ENCODE peak calls at places on chromosomes 13 and 19, in ten cellular contexts. H, I, D, V, O, T, M, Q, U and Z are unnamed samples. For H3K4me1, the result is how much of the 10 kb centered on the place peaks cover.

GRCh38 chr13:30306762-30307193 is 573 bp downstream of the KATNAL1 start:
- DNase-seq in H (peak), D (peak), M (peak), T (peak), I (peak), U (peak), V (peak), O (peak), Q (peak), Z (peak)

GRCh38 chr19:8363803-8364771 is at the start of gene ANGPTL4:
- DNase-seq in I (peak), Q (peak), H (no peak), O (peak), D (peak), T (peak), V (no peak), U (peak), M (peak), Z (peak)

GRCh38 chr19:32662186-32662585 is 12.8 kb downstream of the ANKRD27 start:
- DNase-seq in V (no peak), Q (peak), H (no peak), O (no peak), D (peak), M (peak), U (no peak), T (no peak), I (peak), Z (peak)

GRCh38 chr13:99208845-99209527 is 8.3 kb downstream of the UBAC2 start:
- DNase-seq in Q (no peak), T (no peak), D (no peak), U (no peak), V (no peak), I (no peak), M (no peak), H (no peak), O (no peak), Z (no peak)

GRCh38 chr19:28864577-28865042 is 348.3 kb downstream of the UQCRFS1 start:
- DNase-seq in V (no peak), H (no peak), Q (no peak), M (peak), I (no peak), D (no peak), U (no peak), O (no peak), T (no peak), Z (no peak)

GRCh38 chr13:98349731-98350305 is 172.7 kb upstream of the RNF113B start:
- DNase-seq in D (no peak), V (no peak), H (peak), O (no peak), U (peak), Q (no peak), I (no peak), M (no peak), T (no peak), Z (no peak)

GRCh38 chr19:13670846-13671245 is 93.5 kb upstream of the MRI1 start:
- DNase-seq in M (no peak), D (no peak), U (no peak), V (no peak), I (no peak), Q (no peak), H (no peak), T (no peak), O (no peak), Z (no peak)

GRCh38 chr13:26247608-26248007 is 6.3 kb upstream of the CDK8 start:
- DNase-seq in O (no peak), I (no peak), M (peak), H (no peak), U (no peak), V (no peak), Q (no peak), D (peak), T (no peak), Z (no peak)

GRCh38 chr13:110097013-110097412 is 209.9 kb downstream of the COL4A1 start:
- DNase-seq in T (no peak), Q (no peak), H (no peak), D (no peak), M (peak), V (no peak), O (no peak), I (no peak), U (no peak), Z (no peak)

GRCh38 chr19:45494261-45494916 is 2.5 kb downstream of the RTN2 start:
- DNase-seq in V (no peak), I (no peak), T (no peak), U (no peak), D (no peak), H (no peak), O (no peak), Q (no peak), M (no peak), Z (no peak)

GRCh38 chr13:109706015-109706715 is 80.2 kb downstream of the IRS2 start:
- DNase-seq in I (no peak), M (no peak), D (no peak), Q (no peak), O (no peak), V (no peak), U (no peak), H (no peak), T (no peak), Z (no peak)

GRCh38 chr19:18733196-18733647 is 49.7 kb downstream of the CRTC1 start:
- DNase-seq in Q (peak), I (no peak), H (no peak), V (no peak), T (no peak), U (no peak), M (peak), D (peak), O (no peak), Z (peak)
- H3K27ac ChIP-seq in Q (peak), I (no peak), H (no peak), V (no peak), T (no peak), U (no peak), M (peak), D (no peak), O (no peak), Z (no peak)

DNA sequence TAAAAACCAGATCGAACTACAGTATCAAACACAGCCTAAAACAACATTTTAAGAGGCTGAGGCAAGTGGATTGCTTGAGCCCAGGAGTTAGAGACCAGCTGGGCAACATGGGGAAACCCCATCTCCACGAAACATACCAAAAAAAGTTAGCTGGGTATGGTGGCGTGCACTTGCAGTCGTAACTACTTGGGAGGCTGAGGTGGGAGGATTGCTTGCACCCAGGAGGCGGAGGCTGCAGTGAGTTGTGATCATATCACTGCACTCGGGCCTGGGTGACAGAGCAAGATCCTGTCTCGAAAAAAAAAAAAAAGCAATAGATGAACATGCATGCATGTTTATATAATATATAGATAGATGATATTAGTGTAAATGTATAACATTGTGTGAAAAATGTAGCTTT is 5.2 kb upstream of the MRPS31 start:
- DNase-seq in T (no peak), O (no peak), M (no peak), U (no peak), H (no peak), I (no peak), D (no peak), Q (no peak), V (no peak), Z (no peak)
- H2AFZ ChIP-seq in T (peak), O (no peak), M (no peak), U (no peak), H (peak), I (no peak), D (no peak), Q (no peak), V (peak), Z (no peak)

DNA sequence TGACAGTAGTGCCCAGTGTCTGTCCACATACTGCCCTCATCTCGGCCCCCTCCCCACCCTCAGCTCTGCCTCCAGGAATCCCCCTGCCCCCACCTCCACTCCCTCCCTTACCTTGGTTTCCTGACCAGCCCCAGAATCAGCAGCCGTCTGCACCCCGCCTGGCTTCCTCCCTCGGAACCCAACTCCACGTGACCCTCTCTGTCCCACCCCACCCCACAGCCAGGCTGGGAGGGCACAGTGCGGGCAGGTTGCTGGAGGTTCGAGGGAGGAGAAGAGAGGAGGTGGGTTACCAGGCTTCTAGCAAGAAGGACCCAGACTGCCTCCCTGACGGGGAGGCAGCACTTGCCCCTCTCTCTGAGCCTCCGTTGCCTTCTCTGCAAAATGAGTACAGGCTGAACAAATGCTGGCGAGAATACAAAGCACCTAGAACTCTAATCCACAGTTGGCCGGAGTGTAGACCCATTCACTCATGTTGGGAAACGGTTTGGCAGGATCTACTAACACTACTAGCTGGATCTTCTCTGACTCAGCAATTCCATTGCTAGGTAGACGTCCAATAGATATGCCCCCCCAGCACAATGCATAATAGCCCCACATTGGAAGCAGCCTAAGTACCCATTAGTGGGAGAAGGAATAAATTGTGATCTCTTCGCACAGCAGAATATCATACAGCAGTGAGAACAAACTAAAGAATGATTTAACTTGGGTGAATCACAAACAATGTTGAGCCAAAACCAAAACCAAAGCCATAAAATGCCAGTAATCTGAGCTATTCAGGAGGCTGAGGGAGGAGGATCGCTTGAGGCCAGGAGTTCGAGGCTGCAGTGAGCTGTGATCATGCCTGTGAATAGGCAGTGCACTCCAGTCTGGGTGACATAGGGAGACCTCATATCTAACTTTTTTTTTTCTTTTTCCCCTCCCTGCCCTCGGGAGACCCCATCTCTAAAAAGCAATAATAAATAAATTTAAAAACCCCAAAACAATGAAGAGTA is at the start of gene RASAL3:
- DNase-seq in M (no peak), U (peak), H (peak), O (no peak), Q (no peak), D (no peak), T (no peak), I (no peak), V (peak), Z (peak)
- H3K4me1 ChIP-seq in M (under half), U (under half), H (under half), O (under half), Q (under half), D (under half), T (under half), I (under half), V (under half), Z (under half)

GRCh38 chr19:38720559-38721236 is 23.6 kb downstream of the CAPN12 start:
- DNase-seq in Q (no peak), M (no peak), V (no peak), I (no peak), D (no peak), T (no peak), O (no peak), U (no peak), H (no peak), Z (no peak)
- H3K27ac ChIP-seq in Q (no peak), M (no peak), V (no peak), I (no peak), D (peak), T (peak), O (peak), U (peak), H (no peak), Z (peak)

GRCh38 chr19:54995561-54995960 is 29.4 kb downstream of the NLRP2 start:
- DNase-seq in H (no peak), M (no peak), D (no peak), O (no peak), T (no peak), I (no peak), U (no peak), Q (no peak), V (no peak), Z (no peak)
- H2AFZ ChIP-seq in H (no peak), M (no peak), D (no peak), O (no peak), T (no peak), I (no peak), U (no peak), Q (no peak), V (no peak), Z (no peak)

GRCh38 chr13:33193428-33193974 is 92.1 kb downstream of the STARD13 start:
- DNase-seq in V (no peak), O (peak), M (no peak), D (no peak), Q (peak), H (no peak), T (no peak), U (peak), I (no peak), Z (no peak)
- H3K4me1 ChIP-seq in V (under half), O (under half), M (under half), D (under half), Q (under half), H (under half), T (under half), U (under half), I (half or more), Z (half or more)